ENCODE peak calls at places on chromosomes 16 and 17, in six cellular contexts. D is activated CD4-positive, alpha-beta T cell treated with anti-CD3 and anti-CD28 coated beads, Interleukin-2, amount 10 ng/mL, durations not matched to agents 24 days and 14 days; L is OCI-LY7; C is T-helper 2 cell; A is NCI-H1105 treated with DMSO at 0.1 percent for 48 hours; Z is progenitor cell of endocrine pancreas. M is an unnamed sample.

GRCh38 chr17:65593870-65594584 is 32.6 kb upstream of the AXIN2 start:
- DNase-seq in D (no peak), L (no peak), A (no peak), C (no peak), Z (no peak), M (no peak)

GRCh38 chr17:2929881-2930533 is 133.4 kb downstream of the OR1D5 start:
- DNase-seq in D (peak), L (peak), Z (peak), A (no peak), C (no peak), M (peak)

GRCh38 chr17:48472485-48473281 is 42.7 kb upstream of the SKAP1 start:
- DNase-seq in C (peak), D (no peak), Z (no peak), L (peak), A (peak), M (no peak)

GRCh38 chr16:66525396-66526180 is 24.3 kb downstream of the TK2 start:
- DNase-seq in Z (no peak), A (no peak), L (no peak), D (peak), C (no peak), M (no peak)

GRCh38 chr17:38864636-38865398 is 5.0 kb upstream of the LASP1 start:
- DNase-seq in C (no peak), A (no peak), D (no peak), Z (no peak), L (no peak), M (peak)

GRCh38 chr16:2455081-2455845 is 4.6 kb upstream of the TEDC2 start:
- DNase-seq in L (no peak), A (no peak), D (no peak), Z (no peak), C (no peak), M (no peak)

GRCh38 chr17:44222112-44222869 is 2.8 kb upstream of the UBTF start:
- DNase-seq in A (peak), L (peak), C (peak), D (peak), Z (no peak), M (peak)

GRCh38 chr17:78258323-78259229 is 27.1 kb downstream of the TMEM235 start:
- DNase-seq in C (peak), D (peak), L (peak), Z (no peak), A (no peak), M (no peak)

GRCh38 chr16:88529596-88529995 is 40.6 kb upstream of the ZC3H18 start:
- DNase-seq in L (no peak), D (no peak), Z (no peak), C (no peak), A (no peak), M (no peak)

GRCh38 chr17:81738801-81739393 is 26.8 kb downstream of the SLC25A10 start:
- DNase-seq in D (no peak), C (no peak), L (no peak), Z (no peak), A (no peak), M (no peak)

GRCh38 chr16:88941051-88941932 is 35.7 kb downstream of the CBFA2T3 start:
- DNase-seq in Z (peak), L (peak), A (no peak), D (no peak), C (no peak), M (peak)

GRCh38 chr17:59668816-59669215 is 38.4 kb downstream of the PTRH2 start:
- DNase-seq in Z (no peak), D (no peak), C (no peak), A (no peak), L (no peak), M (no peak)

GRCh38 chr16:70160821-70161220 is 12.8 kb upstream of the CLEC18C start:
- DNase-seq in L (no peak), D (peak), C (no peak), Z (no peak), A (no peak), M (no peak)

GRCh38 chr17:51046527-51047384 is 73.9 kb downstream of the SPAG9 start:
- DNase-seq in A (peak), L (no peak), Z (peak), D (no peak), C (no peak), M (peak)

GRCh38 chr16:22099256-22099975 is 7.1 kb downstream of the VWA3A start:
- DNase-seq in C (no peak), A (no peak), Z (no peak), L (no peak), D (no peak), M (no peak)

GRCh38 chr17:76523084-76524037 is 14.1 kb downstream of the CYGB start:
- DNase-seq in Z (peak), C (peak), D (peak), A (peak), L (peak), M (peak)

GRCh38 chr16:89657442-89658220 is at the start of the genes CHMP1A and SPATA33:
- DNase-seq in C (peak), L (peak), D (peak), Z (peak), A (peak), M (peak)

GRCh38 chr17:78407387-78407990 is 29.0 kb downstream of the PGS1 start:
- DNase-seq in D (no peak), Z (no peak), C (no peak), A (no peak), L (no peak), M (no peak)

GRCh38 chr16:57032931-57033330 is 43.6 kb downstream of the NLRC5 start:
- DNase-seq in L (no peak), C (no peak), D (no peak), A (no peak), Z (no peak), M (no peak)

GRCh38 chr16:66774981-66775380 is 23.6 kb upstream of the DYNC1LI2 start:
- DNase-seq in C (no peak), A (no peak), Z (no peak), L (no peak), D (no peak), M (no peak)

GRCh38 chr17:29383687-29384086 is 6.5 kb upstream of the TAOK1 start:
- DNase-seq in A (no peak), L (no peak), C (no peak), Z (no peak), D (no peak), M (no peak)

M was measured in T47D.